ENCODE peak calls at places on chromosomes 11 and 22, in ten cellular contexts. One of them, this sample, is unnamed.

GRCh38 chr11:69636512-69636866 is 4.5 kb upstream of the CCND1 start:
- DNase-seq in breast epithelium: peak
- DNase-seq in lower lobe of right lung: peak
- DNase-seq in transverse colon: peak
- DNase-seq in thoracic aorta: no peak
- DNase-seq in GM10248: no peak
- DNase-seq in kidney: peak
- DNase-seq in stomach: peak
- DNase-seq in A673: peak
- DNase-seq in MM.1S: peak
- DNase-seq in this sample: no peak

GRCh38 chr11:32960553-32961164 is 55.0 kb upstream of the DEPDC7 start:
- DNase-seq in breast epithelium: no peak
- DNase-seq in lower lobe of right lung: no peak
- DNase-seq in transverse colon: no peak
- DNase-seq in thoracic aorta: no peak
- DNase-seq in GM10248: peak
- DNase-seq in kidney: no peak
- DNase-seq in stomach: no peak
- DNase-seq in A673: peak
- DNase-seq in MM.1S: peak
- DNase-seq in this sample: no peak

GRCh38 chr11:68257477-68258362 is 14.1 kb downstream of the C11orf24 start:
- DNase-seq in breast epithelium: peak
- DNase-seq in lower lobe of right lung: peak
- DNase-seq in transverse colon: peak
- DNase-seq in thoracic aorta: peak
- DNase-seq in GM10248: peak
- DNase-seq in kidney: peak
- DNase-seq in stomach: peak
- DNase-seq in A673: peak
- DNase-seq in MM.1S: peak
- DNase-seq in this sample: peak

GRCh38 chr22:36211237-36211881 is 9.8 kb upstream of the APOL4 start:
- DNase-seq in breast epithelium: no peak
- DNase-seq in lower lobe of right lung: no peak
- DNase-seq in transverse colon: no peak
- DNase-seq in thoracic aorta: no peak
- DNase-seq in GM10248: no peak
- DNase-seq in kidney: no peak
- DNase-seq in stomach: no peak
- DNase-seq in A673: peak
- DNase-seq in MM.1S: peak
- DNase-seq in this sample: no peak

GRCh38 chr22:35538801-35539321 is 1.8 kb upstream of the RASD2 start:
- DNase-seq in breast epithelium: no peak
- DNase-seq in lower lobe of right lung: no peak
- DNase-seq in transverse colon: peak
- DNase-seq in thoracic aorta: no peak
- DNase-seq in GM10248: peak
- DNase-seq in kidney: no peak
- DNase-seq in stomach: no peak
- DNase-seq in A673: peak
- DNase-seq in MM.1S: peak
- DNase-seq in this sample: no peak

GRCh38 chr11:93591247-93591898 is 48.2 kb upstream of the SMCO4 start:
- DNase-seq in breast epithelium: no peak
- DNase-seq in lower lobe of right lung: no peak
- DNase-seq in transverse colon: no peak
- DNase-seq in thoracic aorta: no peak
- DNase-seq in GM10248: no peak
- DNase-seq in kidney: no peak
- DNase-seq in stomach: no peak
- DNase-seq in A673: no peak
- DNase-seq in MM.1S: no peak
- DNase-seq in this sample: no peak

GRCh38 chr22:33758961-33759360 is 161.3 kb downstream of the LARGE1 start:
- DNase-seq in breast epithelium: no peak
- DNase-seq in lower lobe of right lung: no peak
- DNase-seq in transverse colon: no peak
- DNase-seq in thoracic aorta: no peak
- DNase-seq in GM10248: no peak
- DNase-seq in kidney: no peak
- DNase-seq in stomach: no peak
- DNase-seq in A673: no peak
- DNase-seq in MM.1S: no peak
- DNase-seq in this sample: no peak

GRCh38 chr11:503179-503981 is 3.7 kb downstream of the RNH1 start:
- DNase-seq in breast epithelium: no peak
- DNase-seq in lower lobe of right lung: peak
- DNase-seq in transverse colon: peak
- DNase-seq in thoracic aorta: no peak
- DNase-seq in GM10248: peak
- DNase-seq in kidney: no peak
- DNase-seq in stomach: no peak
- DNase-seq in A673: no peak
- DNase-seq in MM.1S: no peak
- DNase-seq in this sample: no peak

GRCh38 chr11:130631119-130631518 is 182.7 kb downstream of the ADAMTS15 start:
- DNase-seq in breast epithelium: no peak
- DNase-seq in lower lobe of right lung: no peak
- DNase-seq in transverse colon: no peak
- DNase-seq in thoracic aorta: no peak
- DNase-seq in GM10248: no peak
- DNase-seq in kidney: no peak
- DNase-seq in stomach: no peak
- DNase-seq in A673: no peak
- DNase-seq in MM.1S: no peak
- DNase-seq in this sample: no peak

GRCh38 chr22:39900306-39901227 is at the start of gene GRAP2:
- DNase-seq in breast epithelium: no peak
- DNase-seq in lower lobe of right lung: no peak
- DNase-seq in transverse colon: peak
- DNase-seq in thoracic aorta: no peak
- DNase-seq in GM10248: peak
- DNase-seq in kidney: no peak
- DNase-seq in stomach: no peak
- DNase-seq in A673: no peak
- DNase-seq in MM.1S: peak
- DNase-seq in this sample: no peak

GRCh38 chr11:8765294-8765693 is 82.7 kb downstream of the RPL27A start:
- DNase-seq in breast epithelium: no peak
- DNase-seq in lower lobe of right lung: no peak
- DNase-seq in transverse colon: no peak
- DNase-seq in thoracic aorta: no peak
- DNase-seq in GM10248: no peak
- DNase-seq in kidney: no peak
- DNase-seq in stomach: no peak
- DNase-seq in A673: peak
- DNase-seq in MM.1S: no peak
- DNase-seq in this sample: no peak

GRCh38 chr11:129951201-129951882 is 51.3 kb downstream of the PRDM10 start:
- DNase-seq in breast epithelium: no peak
- DNase-seq in lower lobe of right lung: no peak
- DNase-seq in transverse colon: no peak
- DNase-seq in thoracic aorta: no peak
- DNase-seq in GM10248: no peak
- DNase-seq in kidney: no peak
- DNase-seq in stomach: no peak
- DNase-seq in A673: no peak
- DNase-seq in MM.1S: no peak
- DNase-seq in this sample: no peak

GRCh38 chr11:117565709-117566108 is 231.3 kb downstream of the DSCAML1 start:
- DNase-seq in breast epithelium: no peak
- DNase-seq in lower lobe of right lung: no peak
- DNase-seq in transverse colon: no peak
- DNase-seq in thoracic aorta: no peak
- DNase-seq in GM10248: no peak
- DNase-seq in kidney: no peak
- DNase-seq in stomach: no peak
- DNase-seq in A673: no peak
- DNase-seq in MM.1S: no peak
- DNase-seq in this sample: no peak

GRCh38 chr11:55457641-55458040 is 89.9 kb downstream of the OR4A15 start:
- DNase-seq in breast epithelium: no peak
- DNase-seq in lower lobe of right lung: no peak
- DNase-seq in transverse colon: no peak
- DNase-seq in thoracic aorta: no peak
- DNase-seq in GM10248: no peak
- DNase-seq in kidney: no peak
- DNase-seq in stomach: no peak
- DNase-seq in A673: no peak
- DNase-seq in MM.1S: peak
- DNase-seq in this sample: no peak

GRCh38 chr11:64900263-64900678 is 16.7 kb downstream of the ATG2A start:
- DNase-seq in breast epithelium: no peak
- DNase-seq in lower lobe of right lung: no peak
- DNase-seq in transverse colon: no peak
- DNase-seq in thoracic aorta: no peak
- DNase-seq in GM10248: peak
- DNase-seq in kidney: peak
- DNase-seq in stomach: no peak
- DNase-seq in A673: no peak
- DNase-seq in MM.1S: no peak
- DNase-seq in this sample: no peak

DNA sequence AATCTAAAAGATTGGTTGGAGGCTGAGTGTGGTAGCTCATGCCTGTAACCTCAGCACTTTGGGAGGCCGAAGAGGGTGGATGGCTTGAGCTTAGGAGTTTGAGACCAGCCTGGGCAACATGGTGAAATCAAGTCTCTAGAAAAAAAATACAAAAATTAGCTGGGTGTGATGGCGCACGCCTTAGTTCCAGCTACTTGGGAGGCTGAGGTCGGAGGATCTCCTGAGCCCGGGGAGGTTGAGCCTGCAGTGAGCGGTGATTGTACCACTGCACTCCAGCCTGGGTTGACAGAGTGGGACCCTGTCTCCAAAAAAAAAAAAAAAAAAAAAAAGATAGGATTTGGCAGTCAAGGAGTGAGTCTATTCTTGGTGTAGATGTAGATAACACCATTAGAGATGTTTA is 10.6 kb downstream of the FOLR1 start:
- DNase-seq in breast epithelium: no peak
- DNase-seq in lower lobe of right lung: no peak
- DNase-seq in transverse colon: no peak
- DNase-seq in thoracic aorta: no peak
- DNase-seq in GM10248: no peak
- DNase-seq in kidney: no peak
- DNase-seq in stomach: peak
- DNase-seq in A673: no peak
- DNase-seq in MM.1S: no peak
- DNase-seq in this sample: no peak
- TF ChIP-seq CTCF in breast epithelium: no peak
- TF ChIP-seq CTCF in lower lobe of right lung: no peak
- TF ChIP-seq CTCF in transverse colon: no peak
- TF ChIP-seq CTCF in thoracic aorta: no peak
- TF ChIP-seq CTCF in GM10248: no peak
- TF ChIP-seq CTCF in kidney: no peak
- TF ChIP-seq CTCF in stomach: no peak
- TF ChIP-seq CTCF in A673: no peak
- TF ChIP-seq CTCF in MM.1S: no peak
- TF ChIP-seq CTCF in this sample: no peak

GRCh38 chr11:66321606-66322005 is 4.8 kb upstream of the CD248 start:
- DNase-seq in breast epithelium: no peak
- DNase-seq in lower lobe of right lung: no peak
- DNase-seq in transverse colon: no peak
- DNase-seq in thoracic aorta: no peak
- DNase-seq in GM10248: no peak
- DNase-seq in kidney: no peak
- DNase-seq in stomach: no peak
- DNase-seq in A673: no peak
- DNase-seq in MM.1S: no peak
- DNase-seq in this sample: no peak
- TF ChIP-seq CTCF in breast epithelium: no peak
- TF ChIP-seq CTCF in lower lobe of right lung: no peak
- TF ChIP-seq CTCF in transverse colon: no peak
- TF ChIP-seq CTCF in thoracic aorta: no peak
- TF ChIP-seq CTCF in GM10248: no peak
- TF ChIP-seq CTCF in kidney: no peak
- TF ChIP-seq CTCF in stomach: no peak
- TF ChIP-seq CTCF in A673: no peak
- TF ChIP-seq CTCF in MM.1S: no peak
- TF ChIP-seq CTCF in this sample: no peak

DNA sequence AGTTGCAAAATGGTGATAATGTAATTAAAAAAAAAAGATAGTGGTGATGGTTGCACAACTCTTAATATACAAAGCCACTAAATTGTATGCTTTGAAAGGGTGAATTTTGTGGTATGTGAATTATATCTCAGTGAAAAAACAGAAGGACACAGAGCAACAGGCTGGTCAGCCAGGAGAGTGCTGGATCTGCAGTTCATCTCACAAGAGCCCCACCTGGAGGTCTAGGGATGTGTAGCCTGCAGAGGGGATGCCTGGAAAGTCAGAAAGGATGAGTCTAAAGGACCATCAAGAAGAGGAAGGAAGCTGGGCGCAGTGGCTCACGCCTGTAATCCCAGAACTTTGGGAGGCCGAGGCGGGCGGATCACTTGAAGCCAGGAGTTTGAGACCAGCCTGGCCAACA is 9.0 kb downstream of the POLR3H start:
- DNase-seq in breast epithelium: no peak
- DNase-seq in lower lobe of right lung: no peak
- DNase-seq in transverse colon: no peak
- DNase-seq in thoracic aorta: no peak
- DNase-seq in GM10248: no peak
- DNase-seq in kidney: no peak
- DNase-seq in stomach: no peak
- DNase-seq in A673: peak
- DNase-seq in MM.1S: no peak
- DNase-seq in this sample: no peak
- TF ChIP-seq CTCF in breast epithelium: no peak
- TF ChIP-seq CTCF in lower lobe of right lung: no peak
- TF ChIP-seq CTCF in transverse colon: no peak
- TF ChIP-seq CTCF in thoracic aorta: no peak
- TF ChIP-seq CTCF in GM10248: peak
- TF ChIP-seq CTCF in kidney: no peak
- TF ChIP-seq CTCF in stomach: no peak
- TF ChIP-seq CTCF in A673: peak
- TF ChIP-seq CTCF in MM.1S: peak
- TF ChIP-seq CTCF in this sample: peak

DNA sequence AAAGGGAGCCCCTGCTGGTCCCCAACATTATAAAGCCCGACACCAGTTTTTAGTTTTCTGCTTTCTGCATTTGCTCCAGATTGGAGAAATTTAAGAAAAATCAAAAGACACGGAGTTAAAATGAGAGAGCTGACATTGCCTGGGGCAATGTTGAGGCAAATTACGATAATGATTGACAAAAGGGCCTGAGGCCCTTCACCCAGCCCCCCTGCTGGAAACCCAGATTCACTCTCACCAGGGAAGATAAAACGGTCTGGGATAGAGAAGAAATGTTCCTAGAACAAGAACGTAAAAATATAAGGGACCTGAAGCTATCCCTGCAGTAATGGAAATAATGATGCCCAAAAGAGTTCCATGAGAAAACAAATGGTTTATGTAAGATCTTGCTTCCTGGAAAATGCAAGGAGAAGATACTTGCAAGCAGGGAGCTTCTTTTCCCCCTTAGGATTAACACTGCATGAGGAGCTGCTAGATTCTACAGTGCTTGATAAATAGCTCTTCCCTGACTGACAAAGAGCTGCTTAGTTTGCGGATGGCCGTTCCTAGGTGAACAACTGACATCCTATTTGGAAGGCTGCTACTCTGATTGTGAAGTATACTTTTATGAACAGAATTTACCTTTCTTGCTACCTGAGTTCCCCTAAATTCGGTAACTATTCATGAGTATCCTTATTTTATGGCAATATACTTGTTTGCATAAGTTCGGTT is 40.6 kb upstream of the GNAZ start:
- DNase-seq in breast epithelium: no peak
- DNase-seq in lower lobe of right lung: no peak
- DNase-seq in transverse colon: no peak
- DNase-seq in thoracic aorta: no peak
- DNase-seq in GM10248: no peak
- DNase-seq in kidney: no peak
- DNase-seq in stomach: no peak
- DNase-seq in A673: no peak
- DNase-seq in MM.1S: no peak
- DNase-seq in this sample: no peak
- TF ChIP-seq CTCF in breast epithelium: no peak
- TF ChIP-seq CTCF in lower lobe of right lung: no peak
- TF ChIP-seq CTCF in transverse colon: no peak
- TF ChIP-seq CTCF in thoracic aorta: no peak
- TF ChIP-seq CTCF in GM10248: no peak
- TF ChIP-seq CTCF in kidney: no peak
- TF ChIP-seq CTCF in stomach: no peak
- TF ChIP-seq CTCF in A673: no peak
- TF ChIP-seq CTCF in MM.1S: no peak
- TF ChIP-seq CTCF in this sample: no peak

This sample was measured in D721Med.